ENCODE peak calls at places on chromosomes 5 and 9, in four cellular contexts. A is HEK293T, E is HepG2, Z is K562. P is an unnamed sample.

GRCh38 chr9:20838218-20838617 is 154.2 kb downstream of the FOCAD start:
- DNase-seq in A (no peak), E (peak), Z (no peak), P (no peak)

GRCh38 chr9:109297899-109298298 is 23.0 kb downstream of the EPB41L4B start:
- DNase-seq in A (no peak), E (no peak), Z (no peak), P (no peak)

GRCh38 chr5:1325870-1326546 is 18.9 kb downstream of the CLPTM1L start:
- DNase-seq in A (no peak), E (no peak), Z (no peak), P (no peak)

GRCh38 chr5:158847772-158848171 is 251.9 kb downstream of the EBF1 start:
- DNase-seq in A (no peak), E (no peak), Z (no peak), P (no peak)

GRCh38 chr5:40578501-40579451 is 100.9 kb upstream of the PTGER4 start:
- DNase-seq in A (no peak), E (no peak), Z (no peak), P (peak)

GRCh38 chr5:150113047-150113744 is 26.8 kb upstream of the CSF1R start:
- DNase-seq in A (no peak), E (no peak), Z (peak), P (no peak)

GRCh38 chr5:139711852-139712171 is 63.7 kb downstream of the CXXC5 start:
- DNase-seq in A (no peak), E (no peak), Z (no peak), P (no peak)

GRCh38 chr5:128708841-128709240 is 170.8 kb upstream of the FBN2 start:
- DNase-seq in A (no peak), E (no peak), Z (no peak), P (no peak)

GRCh38 chr5:77230727-77231469 is 20.4 kb downstream of the PDE8B start:
- DNase-seq in A (peak), E (no peak), Z (peak), P (no peak)

GRCh38 chr5:5522336-5522735 is 99.9 kb downstream of the ICE1 start:
- DNase-seq in A (no peak), E (no peak), Z (no peak), P (no peak)

GRCh38 chr5:160959804-160960203 is 107.8 kb upstream of the ATP10B start:
- DNase-seq in A (no peak), E (no peak), Z (no peak), P (peak)

GRCh38 chr9:131111854-131112311 is 13.5 kb upstream of the NUP214 start:
- DNase-seq in A (no peak), E (peak), Z (no peak), P (no peak)

GRCh38 chr5:95773325-95774059 is 42.4 kb downstream of the RHOBTB3 start:
- DNase-seq in A (no peak), E (peak), Z (peak), P (no peak)

GRCh38 chr9:95207403-95207802 is 110.1 kb downstream of the FANCC start:
- DNase-seq in A (no peak), E (no peak), Z (no peak), P (no peak)

GRCh38 chr5:38878391-38879090 is 32.7 kb downstream of the OSMR start:
- DNase-seq in A (no peak), E (no peak), Z (no peak), P (no peak)

GRCh38 chr5:139641116-139642080 is 6.8 kb upstream of the CXXC5 start:
- DNase-seq in A (no peak), E (no peak), Z (no peak), P (no peak)

GRCh38 chr9:38205279-38205678 is 136.3 kb upstream of the SHB start:
- DNase-seq in A (no peak), E (no peak), Z (no peak), P (no peak)

GRCh38 chr5:57175586-57175985 is 1.7 kb downstream of the GPBP1 start:
- DNase-seq in A (no peak), E (no peak), Z (peak), P (no peak)

GRCh38 chr5:6705959-6706358 is 7.3 kb upstream of the TENT4A start:
- DNase-seq in A (no peak), E (no peak), Z (no peak), P (no peak)

GRCh38 chr9:69532359-69532758 is 139.8 kb downstream of the APBA1 start:
- DNase-seq in A (no peak), E (no peak), Z (peak), P (no peak)

GRCh38 chr5:101783241-101784095 is 512.6 kb downstream of the SLCO4C1 start:
- DNase-seq in A (no peak), E (no peak), Z (no peak), P (no peak)

GRCh38 chr5:98905857-98906688 is 22.7 kb downstream of the CHD1 start:
- DNase-seq in A (peak), E (peak), Z (peak), P (no peak)

GRCh38 chr5:82068723-82069122 is 96.9 kb downstream of the ATG10 start:
- DNase-seq in A (no peak), E (no peak), Z (no peak), P (no peak)

DNA sequence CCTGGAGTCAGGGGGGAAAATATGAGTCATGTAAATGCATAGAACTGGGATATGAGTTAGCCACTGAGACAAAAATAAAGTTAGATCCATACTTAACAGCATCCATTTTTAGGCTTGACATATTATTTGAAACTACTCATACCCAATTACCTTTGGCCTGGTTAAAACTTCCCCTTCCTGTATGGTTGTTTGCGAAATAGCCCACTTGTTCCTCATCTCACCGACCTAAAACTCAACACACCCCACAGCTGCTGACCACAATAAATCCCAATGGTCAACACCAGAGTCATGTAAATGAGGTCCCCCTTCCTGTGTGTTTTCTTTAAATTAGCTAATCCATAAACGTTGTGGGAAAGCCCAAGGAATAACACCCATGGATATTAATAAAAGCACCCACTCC is 55.2 kb upstream of the TMEM215 start:
- DNase-seq in A (no peak), E (no peak), Z (no peak), P (no peak)
- TF ChIP-seq TARDBP in A (no peak), E (no peak), Z (no peak), P (no peak)

GRCh38 chr5:126449751-126450271 is 26.6 kb downstream of the GRAMD2B start:
- DNase-seq in A (no peak), E (no peak), Z (peak), P (peak)
- TF ChIP-seq TARDBP in A (no peak), E (no peak), Z (no peak), P (no peak)

GRCh38 chr5:136115183-136115865 is 17.3 kb upstream of the SMAD5 start:
- DNase-seq in A (no peak), E (no peak), Z (no peak), P (no peak)

GRCh38 chr5:136120529-136120928 is 12.1 kb upstream of the SMAD5 start:
- DNase-seq in A (no peak), E (peak), Z (no peak), P (no peak)

GRCh38 chr5:136113606-136114005 is 19.0 kb upstream of the SMAD5 start:
- DNase-seq in A (no peak), E (no peak), Z (no peak), P (no peak)

GRCh38 chr5:136109453-136109852 is 23.2 kb upstream of the SMAD5 start:
- DNase-seq in A (no peak), E (no peak), Z (no peak), P (no peak)

GRCh38 chr5:136114406-136115132 is 18.1 kb upstream of the SMAD5 start:
- DNase-seq in A (no peak), E (no peak), Z (no peak), P (no peak)
- TF ChIP-seq TARDBP in A (no peak), E (no peak), Z (no peak), P (no peak)

GRCh38 chr9:124697326-124698200 is 73.5 kb downstream of the NR6A1 start:
- DNase-seq in A (no peak), E (no peak), Z (no peak), P (no peak)

GRCh38 chr9:124693403-124693802 is 77.7 kb downstream of the NR6A1 start:
- DNase-seq in A (no peak), E (no peak), Z (no peak), P (no peak)

GRCh38 chr9:124694394-124695279 is 76.5 kb downstream of the NR6A1 start:
- DNase-seq in A (peak), E (peak), Z (no peak), P (no peak)

GRCh38 chr9:124696101-124696500 is 75.0 kb downstream of the NR6A1 start:
- DNase-seq in A (no peak), E (peak), Z (no peak), P (no peak)

DNA sequence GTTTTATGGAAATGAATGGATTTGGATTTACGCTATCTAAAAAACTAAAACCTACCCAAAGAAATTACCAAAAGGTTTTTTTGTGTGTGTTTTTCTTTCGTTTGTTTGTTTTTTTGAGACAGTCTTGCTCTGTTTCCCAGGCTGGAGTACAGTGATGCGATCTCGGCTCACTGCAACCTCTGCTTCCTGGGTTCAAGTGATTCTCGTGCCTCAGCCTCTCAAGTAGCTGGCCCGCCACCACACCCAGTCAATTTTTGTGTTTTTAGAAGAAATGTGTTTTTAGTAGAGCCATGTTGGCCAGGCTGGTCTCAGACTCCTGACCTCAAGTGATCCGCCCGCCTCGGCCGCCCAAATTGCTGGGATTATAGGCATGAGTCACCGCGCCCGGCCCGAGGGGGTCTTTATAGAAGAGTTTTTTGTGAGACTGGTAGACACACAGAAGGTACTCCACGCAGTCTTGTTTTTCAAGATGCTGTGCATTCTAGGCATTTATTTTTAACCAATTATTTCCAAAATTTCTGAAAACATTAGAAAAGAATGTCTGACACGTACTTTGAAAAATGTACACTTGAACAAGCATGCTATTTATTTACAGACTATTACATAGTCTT is 75.7 kb downstream of the NR6A1 start:
- DNase-seq in A (no peak), E (no peak), Z (no peak), P (no peak)
- TF ChIP-seq TARDBP in A (no peak), E (no peak), Z (no peak), P (no peak)

DNA sequence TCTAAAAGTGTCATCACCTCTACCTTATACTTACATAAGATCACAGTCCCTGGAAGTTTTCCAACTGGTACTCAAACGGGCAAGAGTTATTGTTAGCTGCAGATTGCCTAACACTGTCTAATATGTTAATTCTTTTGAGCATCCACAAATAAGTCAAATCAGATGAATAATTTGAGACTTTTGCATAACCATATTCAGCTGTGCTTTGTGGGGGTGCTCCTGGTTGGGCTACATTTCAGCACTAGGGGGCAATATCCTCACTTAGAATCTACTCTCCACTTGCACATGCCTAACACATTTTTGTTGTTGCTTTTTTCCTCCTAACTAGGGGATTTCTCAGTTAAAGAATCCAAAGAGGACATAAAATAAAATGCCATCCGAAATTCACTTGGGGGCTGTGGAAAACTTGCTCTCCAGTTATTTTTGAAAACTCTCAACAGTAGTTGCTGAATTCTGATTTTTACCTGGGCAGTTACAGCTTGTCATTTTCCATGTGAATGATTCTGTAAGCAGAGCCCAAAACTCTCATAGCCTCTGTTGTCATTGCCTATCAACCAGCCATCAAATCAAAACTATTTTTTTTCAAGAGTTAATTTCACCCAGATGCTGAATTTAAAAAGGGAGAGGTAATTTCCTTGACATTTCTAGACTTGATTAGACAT is 71.5 kb downstream of the TRIM36 start:
- DNase-seq in A (peak), E (peak), Z (peak), P (peak)
- TF ChIP-seq TARDBP in A (no peak), E (no peak), Z (no peak), P (no peak)

GRCh38 chr9:84139296-84140100 is 158.9 kb downstream of the RMI1 start:
- DNase-seq in A (no peak), E (no peak), Z (no peak), P (peak)
- TF ChIP-seq TARDBP in A (no peak), E (no peak), Z (no peak), P (no peak)

GRCh38 chr5:145777445-145778063 is 57.6 kb downstream of the PRELID2 start:
- DNase-seq in A (no peak), E (no peak), Z (no peak), P (no peak)

GRCh38 chr5:145778144-145778900 is 56.8 kb downstream of the PRELID2 start:
- DNase-seq in A (no peak), E (no peak), Z (peak), P (no peak)

GRCh38 chr5:145775893-145776444 is 59.2 kb downstream of the PRELID2 start:
- DNase-seq in A (no peak), E (peak), Z (no peak), P (no peak)

GRCh38 chr5:145776886-145777285 is 58.3 kb downstream of the PRELID2 start:
- DNase-seq in A (no peak), E (no peak), Z (no peak), P (no peak)

DNA sequence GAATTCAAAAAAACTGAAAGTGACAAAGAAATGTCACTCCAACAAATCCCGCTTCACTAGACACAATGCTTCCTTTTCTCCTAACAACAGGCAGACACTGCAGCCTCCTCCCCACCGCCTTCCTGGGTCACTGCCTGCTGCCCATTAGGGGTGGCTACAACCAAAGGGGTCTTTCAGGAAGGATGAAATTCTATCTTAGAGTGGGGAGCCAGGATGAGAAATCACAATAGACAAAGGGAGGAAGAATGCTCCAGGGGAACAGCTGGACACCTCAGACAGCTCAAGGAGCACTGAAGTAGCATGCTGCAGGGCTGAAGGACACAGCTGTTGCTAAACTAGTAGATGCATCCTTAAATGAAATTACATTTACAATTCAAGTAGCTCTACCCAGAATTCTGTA is 54.2 kb downstream of the PRELID2 start:
- DNase-seq in A (no peak), E (no peak), Z (no peak), P (no peak)
- TF ChIP-seq TARDBP in A (no peak), E (no peak), Z (no peak), P (no peak)

DNA sequence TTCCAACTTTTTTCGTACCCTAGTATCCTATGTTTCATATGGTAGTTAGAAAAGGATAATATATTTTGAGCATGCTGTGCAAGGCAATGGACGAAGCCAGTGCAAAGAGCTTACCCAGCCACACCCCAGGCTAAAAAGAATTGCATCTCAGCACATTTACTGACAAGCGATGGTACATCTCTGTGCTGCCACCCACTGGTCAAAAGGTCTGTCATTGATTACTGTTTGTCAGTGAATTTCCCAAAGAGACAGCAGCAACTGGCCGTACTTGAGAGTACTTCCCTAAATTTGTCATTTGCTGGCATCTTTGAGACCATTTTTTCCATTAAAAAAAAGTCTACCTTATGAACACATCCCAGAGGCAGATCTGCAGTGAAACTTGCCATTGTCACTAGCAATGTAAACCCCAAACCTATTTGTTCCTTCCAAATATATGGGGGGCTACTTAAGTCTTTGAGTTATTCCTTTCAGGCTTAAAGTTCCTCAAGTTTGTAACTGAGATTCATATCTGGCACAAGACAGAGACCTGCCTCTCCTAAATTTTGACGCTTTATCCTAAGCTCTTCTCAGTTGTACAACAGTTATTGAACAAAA is 184.3 kb downstream of the CTNND2 start:
- DNase-seq in A (peak), E (peak), Z (peak), P (no peak)
- TF ChIP-seq TARDBP in A (no peak), E (no peak), Z (no peak), P (no peak)

GRCh38 chr9:128150594-128151342 is 1.5 kb downstream of the LCN2 start:
- DNase-seq in A (peak), E (peak), Z (peak), P (no peak)
- TF ChIP-seq TARDBP in A (no peak), E (no peak), Z (no peak), P (no peak)

P was measured in GM12878.